ENCODE peak calls at places on chromosome 5, in four cellular contexts. One of them, this sample, is unnamed.

GRCh38 chr5:55923177-55923872 is 71.4 kb downstream of the IL6ST start:
- DNase-seq in right atrium auricular region: peak
- DNase-seq in IMR-90: no peak
- DNase-seq in brain microvascular endothelial cell: no peak
- DNase-seq in this sample: no peak

GRCh38 chr5:163408311-163408923 is 29.0 kb upstream of the CCNG1 start:
- DNase-seq in right atrium auricular region: peak
- DNase-seq in IMR-90: peak
- DNase-seq in brain microvascular endothelial cell: peak
- DNase-seq in this sample: no peak

GRCh38 chr5:62260510-62260909 is 45.5 kb upstream of the KIF2A start:
- DNase-seq in right atrium auricular region: no peak
- DNase-seq in IMR-90: no peak
- DNase-seq in brain microvascular endothelial cell: no peak
- DNase-seq in this sample: no peak

GRCh38 chr5:139368613-139369012 is 14.5 kb downstream of the SLC23A1 start:
- DNase-seq in right atrium auricular region: no peak
- DNase-seq in IMR-90: peak
- DNase-seq in brain microvascular endothelial cell: no peak
- DNase-seq in this sample: no peak

GRCh38 chr5:34959323-34959722 is 30.0 kb downstream of the DNAJC21 start:
- DNase-seq in right atrium auricular region: no peak
- DNase-seq in IMR-90: peak
- DNase-seq in brain microvascular endothelial cell: peak
- DNase-seq in this sample: no peak

GRCh38 chr5:168642019-168642418 is 62.9 kb upstream of the PANK3 start:
- DNase-seq in right atrium auricular region: no peak
- DNase-seq in IMR-90: no peak
- DNase-seq in brain microvascular endothelial cell: no peak
- DNase-seq in this sample: no peak

GRCh38 chr5:107476783-107477182 is 194.0 kb downstream of the EFNA5 start:
- DNase-seq in right atrium auricular region: no peak
- DNase-seq in IMR-90: no peak
- DNase-seq in brain microvascular endothelial cell: peak
- DNase-seq in this sample: no peak

GRCh38 chr5:14004598-14005394 is 60.3 kb upstream of the DNAH5 start:
- DNase-seq in right atrium auricular region: no peak
- DNase-seq in IMR-90: peak
- DNase-seq in brain microvascular endothelial cell: no peak
- DNase-seq in this sample: no peak

GRCh38 chr5:93891491-93892480 is 150.4 kb upstream of the POU5F2 start:
- DNase-seq in right atrium auricular region: no peak
- DNase-seq in IMR-90: no peak
- DNase-seq in brain microvascular endothelial cell: no peak
- DNase-seq in this sample: no peak

GRCh38 chr5:149681922-149682321 is 48.2 kb upstream of the PPARGC1B start:
- DNase-seq in right atrium auricular region: no peak
- DNase-seq in IMR-90: no peak
- DNase-seq in brain microvascular endothelial cell: no peak
- DNase-seq in this sample: no peak

GRCh38 chr5:157540124-157540523 is 35.5 kb downstream of the ADAM19 start:
- DNase-seq in right atrium auricular region: no peak
- DNase-seq in IMR-90: no peak
- DNase-seq in brain microvascular endothelial cell: no peak
- DNase-seq in this sample: no peak

GRCh38 chr5:103428411-103428871 is 134.1 kb downstream of the NUDT12 start:
- DNase-seq in right atrium auricular region: no peak
- DNase-seq in IMR-90: peak
- DNase-seq in brain microvascular endothelial cell: peak
- DNase-seq in this sample: no peak

GRCh38 chr5:169893010-169893409 is 87.3 kb downstream of the INSYN2B start:
- DNase-seq in right atrium auricular region: no peak
- DNase-seq in IMR-90: no peak
- DNase-seq in brain microvascular endothelial cell: no peak
- DNase-seq in this sample: no peak

GRCh38 chr5:157864067-157864466 is 5.1 kb upstream of the CLINT1 start:
- DNase-seq in right atrium auricular region: no peak
- DNase-seq in IMR-90: no peak
- DNase-seq in brain microvascular endothelial cell: no peak
- DNase-seq in this sample: no peak

GRCh38 chr5:161846731-161847130 is 1.2 kb upstream of the GABRA1 start:
- DNase-seq in right atrium auricular region: no peak
- DNase-seq in IMR-90: no peak
- DNase-seq in brain microvascular endothelial cell: no peak
- DNase-seq in this sample: no peak

This sample was measured in vagina.